ENCODE peak calls at places on chromosome 21, in four cellular contexts. One of them, this sample, is unnamed.

GRCh38 chr21:14383596-14384210 is 757 bp upstream of the HSPA13 start:
- DNase-seq in tibial nerve: no peak
- DNase-seq in A549: no peak
- DNase-seq in H1: no peak
- DNase-seq in this sample: no peak

GRCh38 chr21:32829504-32829903 is 57.9 kb upstream of the PAXBP1 start:
- DNase-seq in tibial nerve: no peak
- DNase-seq in A549: no peak
- DNase-seq in H1: no peak
- DNase-seq in this sample: no peak

GRCh38 chr21:38171723-38172344 is 85.0 kb upstream of the KCNJ15 start:
- DNase-seq in tibial nerve: no peak
- DNase-seq in A549: no peak
- DNase-seq in H1: peak
- DNase-seq in this sample: no peak

GRCh38 chr21:34128124-34128523 is 54.7 kb downstream of the MRPS6 start:
- DNase-seq in tibial nerve: no peak
- DNase-seq in A549: no peak
- DNase-seq in H1: no peak
- DNase-seq in this sample: no peak

GRCh38 chr21:17387030-17387617 is 125.7 kb upstream of the CXADR start:
- DNase-seq in tibial nerve: peak
- DNase-seq in A549: peak
- DNase-seq in H1: no peak
- DNase-seq in this sample: no peak

GRCh38 chr21:25464275-25464674 is 143.0 kb downstream of the MRPL39 start:
- DNase-seq in tibial nerve: no peak
- DNase-seq in A549: no peak
- DNase-seq in H1: no peak
- DNase-seq in this sample: no peak

GRCh38 chr21:42062543-42063022 is 8.5 kb upstream of the UMODL1 start:
- DNase-seq in tibial nerve: no peak
- DNase-seq in A549: no peak
- DNase-seq in H1: no peak
- DNase-seq in this sample: no peak

GRCh38 chr21:10272216-10272615 is 249.2 kb upstream of the TPTE start:
- DNase-seq in tibial nerve: no peak
- DNase-seq in A549: no peak
- DNase-seq in H1: no peak
- DNase-seq in this sample: peak

GRCh38 chr21:32101206-32101763 is 177.6 kb downstream of the MIS18A start:
- DNase-seq in tibial nerve: no peak
- DNase-seq in A549: no peak
- DNase-seq in H1: no peak
- DNase-seq in this sample: no peak

GRCh38 chr21:27339902-27340301 is 373.0 kb upstream of the ADAMTS5 start:
- DNase-seq in tibial nerve: no peak
- DNase-seq in A549: no peak
- DNase-seq in H1: no peak
- DNase-seq in this sample: no peak

GRCh38 chr21:41207401-41208388 is 39.7 kb downstream of the BACE2 start:
- DNase-seq in tibial nerve: peak
- DNase-seq in A549: no peak
- DNase-seq in H1: no peak
- DNase-seq in this sample: no peak

GRCh38 chr21:33924766-33925100 is 9.1 kb upstream of the ATP5PO start:
- DNase-seq in tibial nerve: no peak
- DNase-seq in A549: no peak
- DNase-seq in H1: no peak
- DNase-seq in this sample: peak

GRCh38 chr21:26194326-26194725 is 23.8 kb upstream of the APP start:
- DNase-seq in tibial nerve: no peak
- DNase-seq in A549: no peak
- DNase-seq in H1: no peak
- DNase-seq in this sample: no peak

GRCh38 chr21:37654596-37654995 is 261.7 kb downstream of the KCNJ6 start:
- DNase-seq in tibial nerve: no peak
- DNase-seq in A549: no peak
- DNase-seq in H1: no peak
- DNase-seq in this sample: no peak

GRCh38 chr21:34270406-34270805 is 93.4 kb upstream of the KCNE2 start:
- DNase-seq in tibial nerve: no peak
- DNase-seq in A549: no peak
- DNase-seq in H1: no peak
- DNase-seq in this sample: no peak

GRCh38 chr21:31180256-31181088 is 142.2 kb upstream of the KRTAP19-8 start:
- DNase-seq in tibial nerve: peak
- DNase-seq in A549: peak
- DNase-seq in H1: no peak
- DNase-seq in this sample: no peak

GRCh38 chr21:39048064-39048463 is 135.2 kb downstream of the PSMG1 start:
- DNase-seq in tibial nerve: no peak
- DNase-seq in A549: peak
- DNase-seq in H1: peak
- DNase-seq in this sample: no peak

GRCh38 chr21:35850029-35850428 is 210.3 kb downstream of the SETD4 start:
- DNase-seq in tibial nerve: peak
- DNase-seq in A549: no peak
- DNase-seq in H1: no peak
- DNase-seq in this sample: no peak
- H3K4me3 ChIP-seq in tibial nerve: no peak
- H3K4me3 ChIP-seq in A549: no peak
- H3K4me3 ChIP-seq in H1: no peak
- H3K4me3 ChIP-seq in this sample: no peak

GRCh38 chr21:44764319-44765230 is 37.0 kb downstream of the UBE2G2 start:
- DNase-seq in tibial nerve: no peak
- DNase-seq in A549: no peak
- DNase-seq in H1: no peak
- DNase-seq in this sample: peak

GRCh38 chr21:44763451-44764318 is 37.9 kb downstream of the UBE2G2 start:
- DNase-seq in tibial nerve: no peak
- DNase-seq in A549: no peak
- DNase-seq in H1: no peak
- DNase-seq in this sample: no peak

GRCh38 chr21:44761747-44762208 is 39.8 kb downstream of the UBE2G2 start:
- DNase-seq in tibial nerve: no peak
- DNase-seq in A549: no peak
- DNase-seq in H1: no peak
- DNase-seq in this sample: no peak

GRCh38 chr21:44762221-44763049 is 39.2 kb downstream of the UBE2G2 start:
- DNase-seq in tibial nerve: no peak
- DNase-seq in A549: no peak
- DNase-seq in H1: no peak
- DNase-seq in this sample: peak

GRCh38 chr21:44763050-44763378 is 38.6 kb downstream of the UBE2G2 start:
- DNase-seq in tibial nerve: no peak
- DNase-seq in A549: no peak
- DNase-seq in H1: no peak
- DNase-seq in this sample: no peak
- TF ChIP-seq EP300 in tibial nerve: no peak
- TF ChIP-seq EP300 in A549: no peak
- TF ChIP-seq EP300 in H1: no peak
- TF ChIP-seq EP300 in this sample: no peak

GRCh38 chr21:20661221-20661620 is 337.0 kb upstream of the NCAM2 start:
- DNase-seq in tibial nerve: no peak
- DNase-seq in A549: no peak
- DNase-seq in H1: no peak
- DNase-seq in this sample: no peak
- H3K4me3 ChIP-seq in tibial nerve: no peak
- H3K4me3 ChIP-seq in A549: no peak
- H3K4me3 ChIP-seq in H1: no peak
- H3K4me3 ChIP-seq in this sample: no peak

GRCh38 chr21:29007801-29008200 is 11.3 kb downstream of the RWDD2B start:
- DNase-seq in tibial nerve: no peak
- DNase-seq in A549: no peak
- DNase-seq in H1: no peak
- DNase-seq in this sample: no peak

GRCh38 chr21:29008373-29008772 is 10.8 kb downstream of the RWDD2B start:
- DNase-seq in tibial nerve: no peak
- DNase-seq in A549: no peak
- DNase-seq in H1: no peak
- DNase-seq in this sample: no peak

GRCh38 chr21:29005696-29006095 is 13.0 kb upstream of the LTN1 start:
- DNase-seq in tibial nerve: no peak
- DNase-seq in A549: no peak
- DNase-seq in H1: no peak
- DNase-seq in this sample: no peak

GRCh38 chr21:29002442-29003144 is 9.9 kb upstream of the LTN1 start:
- DNase-seq in tibial nerve: peak
- DNase-seq in A549: peak
- DNase-seq in H1: peak
- DNase-seq in this sample: peak

DNA sequence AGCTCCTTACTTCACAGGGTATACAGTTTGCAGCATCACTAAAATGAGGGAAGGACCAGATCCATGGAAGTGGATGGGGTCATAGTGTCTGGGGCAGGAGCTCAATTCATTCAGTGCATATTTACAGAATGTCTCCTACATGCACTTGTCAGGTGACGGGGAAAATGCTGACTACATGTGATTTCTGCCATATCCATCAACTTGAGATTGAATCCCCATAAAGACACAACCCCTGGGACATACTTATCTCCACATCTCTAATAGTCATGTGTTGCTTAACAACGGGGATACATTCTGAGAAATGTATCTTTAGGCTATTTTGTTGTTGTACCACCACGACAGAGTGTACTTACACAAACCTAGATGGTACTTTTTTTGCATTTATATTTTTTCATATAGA is 12.0 kb downstream of the RWDD2B start:
- DNase-seq in tibial nerve: no peak
- DNase-seq in A549: no peak
- DNase-seq in H1: no peak
- DNase-seq in this sample: no peak
- TF ChIP-seq EP300 in tibial nerve: no peak
- TF ChIP-seq EP300 in A549: no peak
- TF ChIP-seq EP300 in H1: no peak
- TF ChIP-seq EP300 in this sample: no peak

GRCh38 chr21:44738621-44739020 is 27.2 kb upstream of the TSPEAR start:
- DNase-seq in tibial nerve: no peak
- DNase-seq in A549: no peak
- DNase-seq in H1: peak
- DNase-seq in this sample: peak
- H3K4me3 ChIP-seq in tibial nerve: no peak
- H3K4me3 ChIP-seq in A549: no peak
- H3K4me3 ChIP-seq in H1: no peak
- H3K4me3 ChIP-seq in this sample: no peak

GRCh38 chr21:45294509-45295291 is 7.0 kb upstream of the POFUT2 start:
- DNase-seq in tibial nerve: peak
- DNase-seq in A549: no peak
- DNase-seq in H1: peak
- DNase-seq in this sample: peak
- TF ChIP-seq EP300 in tibial nerve: peak
- TF ChIP-seq EP300 in A549: no peak
- TF ChIP-seq EP300 in H1: no peak
- TF ChIP-seq EP300 in this sample: peak